ENCODE peak calls at places on chromosomes 1 and 21, in six cellular contexts. X is activated effector memory CD4-positive, alpha-beta T cell treated with Interleukin-2 at 50 U/mL for 16 hours; M is type B pancreatic cell; O is GM20000; P is SK-N-SH; T is activated CD4-positive, CD25-positive, alpha-beta regulatory T cell treated with anti-CD3 and anti-CD28 coated beads, Interleukin-2, amount 50 U/mL, for 16 hours. V is an unnamed sample.

GRCh38 chr1:107057197-107058133 is 991 bp downstream of the PRMT6 start:
- DNase-seq in T (peak), M (peak), X (peak), P (peak), O (peak), V (no peak)

GRCh38 chr1:39272027-39272790 is 67.7 kb downstream of the MACF1 start:
- DNase-seq in T (no peak), O (peak), X (no peak), M (no peak), P (no peak), V (no peak)

GRCh38 chr1:193979219-193979618 is 792.8 kb upstream of the B3GALT2 start:
- DNase-seq in O (no peak), X (no peak), T (no peak), M (no peak), P (no peak), V (no peak)

GRCh38 chr1:16207318-16208269 is 4.9 kb downstream of the ARHGEF19 start:
- DNase-seq in P (no peak), M (no peak), T (no peak), O (no peak), X (no peak), V (no peak)

GRCh38 chr1:245585252-245585959 is 430.6 kb downstream of the KIF26B start:
- DNase-seq in T (no peak), X (no peak), M (no peak), P (peak), O (no peak), V (no peak)

GRCh38 chr21:26070822-26071425 is 99.6 kb downstream of the APP start:
- DNase-seq in X (peak), T (no peak), M (no peak), P (peak), O (peak), V (peak)

GRCh38 chr1:3597599-3597964 is 13.7 kb downstream of the MEGF6 start:
- DNase-seq in O (no peak), T (no peak), X (no peak), M (no peak), P (no peak), V (no peak)

GRCh38 chr1:151238467-151238739 is 16.1 kb upstream of the PSMD4 start:
- DNase-seq in O (no peak), P (peak), X (no peak), M (no peak), T (no peak), V (no peak)

GRCh38 chr1:212635141-212635601 is 26.6 kb downstream of the ATF3 start:
- DNase-seq in X (no peak), T (no peak), O (peak), M (no peak), P (no peak), V (no peak)

GRCh38 chr1:161768986-161769672 is 3.0 kb downstream of the ATF6 start:
- DNase-seq in X (no peak), P (no peak), O (no peak), M (no peak), T (no peak), V (no peak)

GRCh38 chr21:32520885-32521735 is 64.2 kb downstream of the TCP10L start:
- DNase-seq in M (no peak), O (no peak), P (peak), X (no peak), T (no peak), V (peak)

GRCh38 chr1:101613549-101613948 is 376.7 kb downstream of the S1PR1 start:
- DNase-seq in O (no peak), T (no peak), X (no peak), M (no peak), P (no peak), V (no peak)

GRCh38 chr1:211320980-211321379 is 5.7 kb upstream of the TRAF5 start:
- DNase-seq in T (no peak), P (no peak), M (no peak), X (no peak), O (no peak), V (no peak)

GRCh38 chr1:202084791-202085681 is 37.7 kb upstream of the GPR37L1 start:
- DNase-seq in X (no peak), T (no peak), P (no peak), M (no peak), O (no peak), V (peak)

GRCh38 chr1:205301842-205302588 is 19.5 kb downstream of the NUAK2 start:
- DNase-seq in T (no peak), P (no peak), X (no peak), O (no peak), M (no peak), V (no peak)

GRCh38 chr1:160260436-160261382 is 1.6 kb downstream of the DCAF8 start:
- DNase-seq in X (no peak), T (no peak), M (no peak), O (no peak), P (no peak), V (no peak)

GRCh38 chr1:111755321-111756123 is at the start of gene DDX20:
- DNase-seq in M (peak), X (peak), O (peak), T (peak), P (peak), V (peak)

GRCh38 chr21:39086547-39086946 is 96.7 kb downstream of the PSMG1 start:
- DNase-seq in O (no peak), P (no peak), X (no peak), M (no peak), T (no peak), V (no peak)

GRCh38 chr1:167711797-167712196 is 10.0 kb upstream of the MPZL1 start:
- DNase-seq in M (no peak), X (no peak), T (no peak), P (no peak), O (no peak), V (no peak)

GRCh38 chr1:48105167-48105566 is 108.0 kb upstream of the TRABD2B start:
- DNase-seq in M (no peak), P (no peak), T (no peak), O (no peak), X (no peak), V (no peak)

GRCh38 chr1:112788561-112788960 is 73.4 kb upstream of the PPM1J start:
- DNase-seq in M (no peak), O (no peak), X (no peak), P (no peak), T (no peak), V (no peak)

GRCh38 chr1:11330411-11330810 is 57.4 kb downstream of the UBIAD1 start:
- DNase-seq in T (no peak), O (no peak), M (no peak), P (no peak), X (no peak), V (no peak)

GRCh38 chr1:38064232-38064903 is 17.8 kb upstream of the POU3F1 start:
- DNase-seq in O (no peak), P (no peak), T (no peak), M (no peak), X (no peak), V (no peak)

GRCh38 chr1:112515311-112516009 is 6.7 kb downstream of the WNT2B start:
- DNase-seq in P (no peak), X (no peak), M (no peak), O (no peak), T (no peak), V (no peak)

GRCh38 chr1:28313710-28314510 is 14.9 kb upstream of the MED18 start:
- DNase-seq in X (no peak), O (no peak), P (no peak), M (no peak), T (no peak), V (no peak)

GRCh38 chr1:2194319-2194897 is at the start of gene FAAP20:
- DNase-seq in P (peak), T (peak), O (peak), M (no peak), X (no peak), V (peak)

GRCh38 chr1:24720152-24720551 is 25.1 kb upstream of the CLIC4 start:
- DNase-seq in O (no peak), M (no peak), P (no peak), T (no peak), X (no peak), V (no peak)

GRCh38 chr1:230250061-230250460 is 176.1 kb downstream of the PGBD5 start:
- DNase-seq in O (no peak), X (no peak), P (no peak), T (no peak), M (no peak), V (no peak)

GRCh38 chr1:37673920-37674319 is 18.4 kb upstream of the CDCA8 start:
- DNase-seq in X (peak), M (no peak), P (no peak), T (peak), O (no peak), V (no peak)

GRCh38 chr1:39174400-39175081 is 30.0 kb upstream of the MACF1 start:
- DNase-seq in X (no peak), O (no peak), P (no peak), M (no peak), T (no peak), V (no peak)

GRCh38 chr1:21165632-21166031 is 11.1 kb downstream of the EIF4G3 start:
- DNase-seq in M (no peak), T (no peak), X (no peak), O (no peak), P (no peak), V (no peak)

GRCh38 chr1:183043872-183044859 is 20.9 kb downstream of the LAMC1 start:
- DNase-seq in M (no peak), O (no peak), T (no peak), P (no peak), X (no peak), V (no peak)

GRCh38 chr1:67919714-67920113 is 86.4 kb upstream of the GNG12 start:
- DNase-seq in P (no peak), M (no peak), X (no peak), T (no peak), O (no peak), V (no peak)

GRCh38 chr1:27307851-27308598 is 13.9 kb upstream of the TMEM222 start:
- DNase-seq in M (no peak), X (no peak), O (no peak), T (no peak), P (no peak), V (no peak)

GRCh38 chr21:29477941-29478340 is 179.2 kb downstream of the BACH1 start:
- DNase-seq in T (no peak), X (no peak), P (no peak), O (no peak), M (no peak), V (no peak)

GRCh38 chr1:66725885-66726665 is 26.2 kb upstream of the DYNLT5 start:
- DNase-seq in O (peak), M (no peak), X (peak), T (peak), P (peak), V (no peak)

GRCh38 chr1:106022312-106022902 is 1034.1 kb upstream of the PRMT6 start:
- DNase-seq in T (no peak), M (no peak), P (no peak), O (peak), X (no peak), V (no peak)

GRCh38 chr21:32612999-32613337 is 791 bp upstream of the CFAP298 start:
- DNase-seq in P (no peak), X (no peak), O (no peak), T (no peak), M (no peak), V (no peak)